ENCODE peak calls at places on chromosomes 12 and 14, in seven cellular contexts. O is activated T-cell treated with anti-CD3 and anti-CD28 coated beads for 1 hour, S is NCI-H1417, R is fibroblast of the conjunctiva, Y is choroid plexus epithelial cell, P is Right ventricle myocardium superior, C is GM10248. T is an unnamed sample.

GRCh38 chr12:52517005-52517835 is 3.0 kb downstream of the KRT5 start:
- DNase-seq in O (no peak), S (no peak), R (no peak), Y (no peak), P (no peak), C (no peak), T (no peak)

GRCh38 chr12:84463756-84464495 is 448.7 kb downstream of the SLC6A15 start:
- DNase-seq in O (no peak), S (no peak), R (peak; percentile 63), Y (no peak), P (no peak), C (no peak), T (no peak)

GRCh38 chr12:112524676-112525425 is 106.1 kb downstream of the PTPN11 start:
- DNase-seq in O (no peak), S (no peak), R (peak; percentile 2), Y (peak; percentile 74), P (no peak), C (no peak), T (peak; percentile 94)

GRCh38 chr12:50506753-50507473 is 2.1 kb downstream of the DIP2B start:
- DNase-seq in O (no peak), S (no peak), R (no peak), Y (no peak), P (no peak), C (no peak), T (no peak)

GRCh38 chr14:52895000-52895399 is 55.9 kb downstream of the FERMT2 start:
- DNase-seq in O (no peak), S (no peak), R (no peak), Y (peak; percentile 43), P (no peak), C (no peak), T (no peak)

GRCh38 chr12:105451211-105451610 is 120.7 kb downstream of the C12orf75 start:
- DNase-seq in O (no peak), S (no peak), R (no peak), Y (peak; percentile 71), P (no peak), C (no peak), T (no peak)

GRCh38 chr12:109741286-109741969 is 27.8 kb downstream of the FAM222A start:
- DNase-seq in O (no peak), S (no peak), R (no peak), Y (no peak), P (peak; percentile 8), C (no peak), T (no peak)

GRCh38 chr12:88309546-88309945 is 167.4 kb downstream of the TMTC3 start:
- DNase-seq in O (no peak), S (no peak), R (no peak), Y (peak; percentile 81), P (no peak), C (no peak), T (no peak)

GRCh38 chr14:101713641-101714349 is 47.7 kb upstream of the PPP2R5C start:
- DNase-seq in O (no peak), S (no peak), R (no peak), Y (no peak), P (no peak), C (no peak), T (no peak)

GRCh38 chr12:67091204-67091603 is 178.0 kb upstream of the CAND1 start:
- DNase-seq in O (no peak), S (no peak), R (no peak), Y (no peak), P (no peak), C (no peak), T (no peak)